ENCODE peak calls at places on chromosomes 5 and 9, in four cellular contexts. X is dorsolateral prefrontal cortex, U is cardiac muscle cell, P is lower lobe of right lung. S is an unnamed sample.

GRCh38 chr5:142644640-142645361 is 41.1 kb downstream of the FGF1 start:
- DNase-seq in X (no peak), U (peak; percentile 98), P (no peak), S (peak; percentile 60)

GRCh38 chr9:108836771-108837170 is 19.0 kb downstream of the ACTL7B start:
- DNase-seq in X (no peak), U (no peak), P (no peak), S (no peak)

GRCh38 chr9:110006657-110007056 is 201.3 kb downstream of the C9orf152 start:
- DNase-seq in X (no peak), U (no peak), P (no peak), S (no peak)

GRCh38 chr5:43997647-43998251 is 391.5 kb downstream of the FGF10 start:
- DNase-seq in X (no peak), U (no peak), P (no peak), S (no peak)

GRCh38 chr5:179549973-179550510 is 312 bp upstream of the RUFY1 start:
- DNase-seq in X (no peak), U (no peak), P (peak; percentile 80), S (no peak)

GRCh38 chr5:8913522-8913921 is 632.4 kb downstream of the SEMA5A start:
- DNase-seq in X (no peak), U (no peak), P (no peak), S (no peak)

GRCh38 chr5:15615859-15616258 is 115.9 kb downstream of the FBXL7 start:
- DNase-seq in X (no peak), U (no peak), P (no peak), S (no peak)

GRCh38 chr5:172659909-172660628 is 19.0 kb downstream of the NEURL1B start:
- DNase-seq in X (no peak), U (peak; percentile 75), P (peak; percentile 85), S (peak; percentile 82)

GRCh38 chr5:132426525-132427138 is 57.1 kb downstream of the SLC22A5 start:
- DNase-seq in X (no peak), U (peak; percentile 91), P (peak; percentile 89), S (no peak)

GRCh38 chr9:80185112-80185738 is 613.5 kb downstream of the TLE4 start:
- DNase-seq in X (no peak), U (no peak), P (no peak), S (no peak)

GRCh38 chr5:43396762-43397304 is 15.4 kb downstream of the CCL28 start:
- DNase-seq in X (no peak), U (peak; percentile 41), P (peak; percentile 80), S (no peak)

GRCh38 chr9:114696814-114697544 is 15.0 kb upstream of the TEX48 start:
- DNase-seq in X (no peak), U (no peak), P (no peak), S (no peak)

GRCh38 chr9:72951520-72952393 is 1.1 kb downstream of the ALDH1A1 start:
- DNase-seq in X (no peak), U (no peak), P (no peak), S (no peak)

GRCh38 chr9:116168231-116168630 is 14.6 kb downstream of the PAPPA start:
- DNase-seq in X (no peak), U (no peak), P (no peak), S (no peak)
- H3K27ac ChIP-seq in X (no peak overlapping the region), U (no peak overlapping the region), P (no peak overlapping the region), S (no peak overlapping the region)

GRCh38 chr5:84635235-84636055 is 250.8 kb upstream of the EDIL3 start:
- DNase-seq in X (no peak), U (no peak), P (peak; percentile 36), S (no peak)
- H3K27ac ChIP-seq in X (no peak overlapping the region), U (no peak overlapping the region), P (no peak overlapping the region), S (no peak overlapping the region)

DNA sequence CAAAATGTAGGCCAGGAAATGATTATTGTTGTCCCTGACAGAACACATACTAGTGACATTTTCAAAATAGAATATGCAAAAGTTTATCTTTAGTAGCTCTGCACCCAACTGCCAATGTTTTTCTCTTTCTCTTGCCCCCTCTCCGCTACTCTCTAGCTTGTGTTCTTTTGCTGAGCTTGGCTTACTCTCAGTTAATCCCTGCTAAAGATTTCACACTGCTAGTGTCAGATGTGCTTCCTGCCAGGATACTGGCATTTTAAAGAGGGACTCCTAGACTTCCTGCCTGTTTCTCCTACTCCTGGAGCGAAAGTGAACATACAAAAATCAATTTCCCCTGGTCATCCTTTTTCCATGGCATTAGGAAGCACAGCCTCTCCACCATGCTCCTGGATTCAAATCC is 260.5 kb downstream of the ARRDC3 start:
- DNase-seq in X (no peak), U (no peak), P (no peak), S (no peak)
- H3K27ac ChIP-seq in X (no peak overlapping the region), U (no peak overlapping the region), P (no peak overlapping the region), S (peak overlapping the region; percentile 5)

GRCh38 chr9:33921967-33922895 is 105.3 kb downstream of the UBE2R2 start:
- DNase-seq in X (no peak), U (peak; percentile 32), P (no peak), S (no peak)

GRCh38 chr9:33926746-33927485 is 110.0 kb downstream of the UBE2R2 start:
- DNase-seq in X (no peak), U (no peak), P (no peak), S (no peak)

GRCh38 chr9:33924978-33925797 is 108.2 kb downstream of the UBE2R2 start:
- DNase-seq in X (peak; percentile 65), U (peak; percentile 74), P (no peak), S (peak; percentile 41)

GRCh38 chr9:33923079-33923478 is 106.1 kb downstream of the UBE2R2 start:
- DNase-seq in X (no peak), U (no peak), P (no peak), S (no peak)

DNA sequence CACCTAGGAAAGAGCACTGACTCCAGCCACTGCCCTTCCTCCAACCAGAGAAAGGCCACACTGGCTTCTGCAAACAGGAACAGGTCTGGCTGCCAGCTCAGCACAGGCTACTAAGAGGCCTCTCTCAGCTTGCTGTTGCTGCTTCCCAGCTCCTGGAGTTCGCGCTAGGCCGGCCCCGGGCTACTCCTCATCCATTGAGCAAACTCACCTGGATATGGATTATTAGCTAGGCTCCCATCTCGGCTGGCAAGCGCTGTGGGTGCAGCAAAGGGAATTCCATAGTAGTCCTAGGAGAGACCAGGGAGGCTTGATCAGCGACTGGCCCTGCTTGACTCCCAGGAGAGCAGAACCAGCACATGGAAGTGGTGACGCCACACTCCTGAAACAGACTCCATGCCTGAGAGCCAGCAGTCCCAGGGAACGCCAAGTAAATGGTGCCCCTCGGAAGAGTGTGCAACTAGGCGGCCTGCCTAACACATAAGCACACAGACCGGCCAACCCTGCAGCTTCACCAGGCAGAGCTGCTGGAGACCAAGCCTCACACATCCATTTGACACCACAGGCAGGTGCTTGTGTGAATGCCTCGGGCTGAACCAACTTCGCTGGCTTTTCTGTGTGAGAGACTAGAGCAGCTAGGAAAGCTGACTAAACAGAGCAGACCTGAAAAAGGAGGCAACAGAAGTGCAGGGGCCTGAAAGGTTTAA is 107.2 kb downstream of the UBE2R2 start:
- DNase-seq in X (no peak), U (no peak), P (no peak), S (no peak)
- H3K27ac ChIP-seq in X (peak overlapping the region; percentile 74), U (peak overlapping the region; percentile 60), P (no peak overlapping the region), S (no peak overlapping the region)